ENCODE peak calls at places on chromosome 6, in four cellular contexts. U is hippocampal formation, Z is AG04449, H is posterior vena cava. D is an unnamed sample.

GRCh38 chr6:124822118-124822746 is 140.0 kb upstream of the RNF217 start:
- DNase-seq in U (no peak), Z (no peak), H (no peak), D (no peak)

GRCh38 chr6:34132486-34133185 is 13.3 kb downstream of the GRM4 start:
- DNase-seq in U (no peak), Z (no peak), H (no peak), D (no peak)

GRCh38 chr6:45590225-45590624 is 212.5 kb upstream of the SUPT3H start:
- DNase-seq in U (no peak), Z (peak), H (no peak), D (no peak)

GRCh38 chr6:47672816-47673215 is 25.6 kb upstream of the ADGRF4 start:
- DNase-seq in U (no peak), Z (no peak), H (no peak), D (no peak)

GRCh38 chr6:27176096-27176495 is 71.4 kb upstream of the PRSS16 start:
- DNase-seq in U (no peak), Z (no peak), H (no peak), D (no peak)

GRCh38 chr6:52503853-52504777 is 72.7 kb downstream of the TRAM2 start:
- DNase-seq in U (no peak), Z (no peak), H (peak), D (peak)

GRCh38 chr6:10951675-10952282 is 64.9 kb downstream of the SYCP2L start:
- DNase-seq in U (no peak), Z (peak), H (no peak), D (no peak)

GRCh38 chr6:30707281-30707850 is 9.7 kb downstream of the MDC1 start:
- DNase-seq in U (no peak), Z (no peak), H (peak), D (no peak)

GRCh38 chr6:167856999-167857660 is 30.4 kb downstream of the AFDN start:
- DNase-seq in U (no peak), Z (no peak), H (no peak), D (no peak)

GRCh38 chr6:166465671-166466087 is 82.9 kb upstream of the MPC1 start:
- DNase-seq in U (peak), Z (no peak), H (no peak), D (no peak)

GRCh38 chr6:125114248-125114858 is 39.2 kb upstream of the TPD52L1 start:
- DNase-seq in U (no peak), Z (no peak), H (no peak), D (no peak)

GRCh38 chr6:105193647-105194046 is 13.8 kb upstream of the POPDC3 start:
- DNase-seq in U (no peak), Z (peak), H (no peak), D (no peak)

GRCh38 chr6:142331075-142331551 is 29.3 kb downstream of the ADGRG6 start:
- DNase-seq in U (no peak), Z (no peak), H (no peak), D (no peak)